ENCODE peak calls at places on chromosomes 1 and 21, in four cellular contexts. L is GM23338, M is lung, I is AG10803. X is an unnamed sample.

GRCh38 chr1:24336099-24336498 is 16.9 kb downstream of the GRHL3 start:
- DNase-seq in L (no peak), M (no peak), I (no peak), X (no peak)

GRCh38 chr1:75053207-75053606 is 81.0 kb upstream of the LHX8 start:
- DNase-seq in L (peak; percentile 75), M (no peak), I (no peak), X (no peak)

GRCh38 chr1:245549981-245550701 is 395.4 kb downstream of the KIF26B start:
- DNase-seq in L (peak; percentile 18), M (no peak), I (peak; percentile 36), X (no peak)

GRCh38 chr1:74714429-74715362 is 18.2 kb downstream of the CRYZ start:
- DNase-seq in L (no peak), M (no peak), I (peak; percentile 56), X (no peak)

GRCh38 chr1:200081151-200081981 is 53.9 kb downstream of the NR5A2 start:
- DNase-seq in L (peak; percentile 74), M (no peak), I (peak; percentile 31), X (peak; percentile 33)

GRCh38 chr1:209652873-209653401 is 712 bp upstream of the LAMB3 start:
- DNase-seq in L (peak; percentile 66), M (peak; percentile 94), I (peak; percentile 21), X (peak; percentile 81)

GRCh38 chr1:4402032-4402431 is 252.4 kb upstream of the AJAP1 start:
- DNase-seq in L (no peak), M (no peak), I (no peak), X (no peak)

GRCh38 chr1:214213136-214213535 is 67.8 kb upstream of the SMYD2 start:
- DNase-seq in L (no peak), M (no peak), I (peak; percentile 28), X (no peak)

GRCh38 chr21:14901482-14901958 is 163.3 kb downstream of the NRIP1 start:
- DNase-seq in L (no peak), M (no peak), I (peak; percentile 63), X (no peak)

GRCh38 chr1:218499021-218499691 is 154.0 kb downstream of the TGFB2 start:
- DNase-seq in L (no peak), M (no peak), I (peak; percentile 95), X (no peak)

GRCh38 chr1:97901017-97901658 is 19.7 kb downstream of the DPYD start:
- DNase-seq in L (no peak), M (no peak), I (peak; percentile 73), X (no peak)

GRCh38 chr1:20100632-20101355 is 18.5 kb downstream of the PLA2G2D start:
- DNase-seq in L (peak; percentile 86), M (peak; percentile 54), I (peak; percentile 54), X (peak; percentile 79)

GRCh38 chr1:201455098-201455497 is 13.9 kb downstream of the PHLDA3 start:
- DNase-seq in L (no peak), M (peak; percentile 76), I (no peak), X (no peak)

GRCh38 chr1:110005971-110006370 is 21.4 kb downstream of the AHCYL1 start:
- DNase-seq in L (no peak), M (no peak), I (peak; percentile 61), X (no peak)

GRCh38 chr1:227466039-227466645 is 97.2 kb upstream of the ZNF678 start:
- DNase-seq in L (no peak), M (no peak), I (no peak), X (no peak)

GRCh38 chr1:31581821-31582810 is 5.8 kb downstream of the TINAGL1 start:
- DNase-seq in L (peak; percentile 18), M (no peak), I (peak; percentile 54), X (no peak)

GRCh38 chr1:71047635-71048607 is at the start of gene PTGER3:
- DNase-seq in L (peak; percentile 80), M (peak; percentile 71), I (peak; percentile 36), X (peak; percentile 75)

GRCh38 chr1:22831729-22832413 is 121.2 kb downstream of the EPHB2 start:
- DNase-seq in L (no peak), M (peak; percentile 36), I (peak; percentile 81), X (no peak)

GRCh38 chr1:28229089-28229488 is 3.7 kb downstream of the DNAJC8 start:
- DNase-seq in L (no peak), M (no peak), I (no peak), X (no peak)

GRCh38 chr1:246139745-246140182 is 367.3 kb downstream of the SMYD3 start:
- DNase-seq in L (no peak), M (no peak), I (peak; percentile 83), X (no peak)

GRCh38 chr1:29364101-29364678 is 127.9 kb downstream of the PTPRU start:
- DNase-seq in L (no peak), M (no peak), I (no peak), X (no peak)

GRCh38 chr1:2199042-2199810 is 4.7 kb upstream of the FAAP20 start:
- DNase-seq in L (peak; percentile 86), M (peak; percentile 91), I (peak; percentile 89), X (peak; percentile 85)

GRCh38 chr1:119475866-119476439 is 31.1 kb upstream of the HSD3B1 start:
- DNase-seq in L (peak; percentile 95), M (peak; percentile 57), I (peak; percentile 19), X (peak; percentile 87)

GRCh38 chr1:149995927-149996326 is 14.6 kb downstream of the OTUD7B start:
- DNase-seq in L (peak; percentile 61), M (no peak), I (peak; percentile 44), X (no peak)

GRCh38 chr21:29849735-29850176 is 90.0 kb downstream of the GRIK1 start:
- DNase-seq in L (peak; percentile 85), M (no peak), I (peak; percentile 61), X (peak; percentile 54)

GRCh38 chr1:11505591-11506538 is 26.9 kb downstream of the DISP3 start:
- DNase-seq in L (no peak), M (no peak), I (no peak), X (no peak)

GRCh38 chr1:6358757-6359567 is 34.6 kb downstream of the ACOT7 start:
- DNase-seq in L (peak; percentile 71), M (no peak), I (peak; percentile 79), X (no peak)

GRCh38 chr1:167460836-167461235 is 57.5 kb downstream of the CD247 start:
- DNase-seq in L (no peak), M (no peak), I (no peak), X (no peak)

GRCh38 chr1:245051349-245052221 is 103.2 kb upstream of the KIF26B start:
- DNase-seq in L (peak; percentile 66), M (peak; percentile 63), I (no peak), X (peak; percentile 41)

GRCh38 chr21:38979271-38980196 is 173.8 kb downstream of the ETS2 start:
- DNase-seq in L (peak; percentile 83), M (no peak), I (peak; percentile 79), X (peak; percentile 53)

GRCh38 chr21:33948096-33948950 is 32.7 kb upstream of the ATP5PO start:
- DNase-seq in L (peak; percentile 94), M (peak; percentile 53), I (peak; percentile 39), X (peak; percentile 88)

GRCh38 chr1:109161836-109162606 is 48.1 kb downstream of the ELAPOR1 start:
- DNase-seq in L (peak; percentile 39), M (peak; percentile 73), I (peak; percentile 97), X (no peak)

GRCh38 chr1:58524353-58524945 is 22.1 kb downstream of the OMA1 start:
- DNase-seq in L (no peak), M (no peak), I (peak; percentile 81), X (no peak)

GRCh38 chr1:241828576-241828975 is 19.4 kb upstream of the EXO1 start:
- DNase-seq in L (peak; percentile 5), M (no peak), I (peak; percentile 65), X (no peak)

GRCh38 chr1:208766812-208767211 is 522.6 kb upstream of the PLXNA2 start:
- DNase-seq in L (peak; percentile 30), M (no peak), I (no peak), X (no peak)

GRCh38 chr1:36988741-36989193 is 45.5 kb downstream of the GRIK3 start:
- DNase-seq in L (no peak), M (no peak), I (no peak), X (no peak)

GRCh38 chr1:205076245-205076761 is 8.0 kb downstream of the TMEM81 start:
- DNase-seq in L (no peak), M (no peak), I (no peak), X (no peak)